ENCODE peak calls at places on chromosomes 1 and 21, in five cellular contexts. C is H9, E is neuronal stem cell, Q is H1, Y is mesenchymal stem cell. I is an unnamed sample.

GRCh38 chr1:89723863-89724262 is 90.9 kb downstream of the LRRC8C start:
- DNase-seq in C (no peak), E (no peak), Q (no peak), Y (no peak), I (no peak)

GRCh38 chr1:180175806-180176205 is 21.1 kb downstream of the QSOX1 start:
- DNase-seq in C (no peak), E (no peak), Q (no peak), Y (no peak), I (no peak)

GRCh38 chr1:8985915-8986813 is 40.1 kb downstream of the SLC2A7 start:
- DNase-seq in C (no peak), E (no peak), Q (no peak), Y (peak), I (peak)

GRCh38 chr1:86965012-86965826 is 50.8 kb downstream of the HS2ST1 start:
- DNase-seq in C (no peak), E (no peak), Q (no peak), Y (peak), I (peak)

GRCh38 chr1:110003747-110004428 is 19.3 kb downstream of the AHCYL1 start:
- DNase-seq in C (peak), E (peak), Q (no peak), Y (peak), I (peak)

GRCh38 chr21:45535341-45536081 is 6.7 kb downstream of the SLC19A1 start:
- DNase-seq in C (no peak), E (no peak), Q (no peak), Y (no peak), I (no peak)

GRCh38 chr1:155794605-155795265 is 62.3 kb downstream of the GON4L start:
- DNase-seq in C (no peak), E (no peak), Q (no peak), Y (peak), I (no peak)

GRCh38 chr1:12176298-12177118 is 9.7 kb downstream of the TNFRSF1B start:
- DNase-seq in C (no peak), E (no peak), Q (no peak), Y (no peak), I (no peak)

GRCh38 chr1:7574121-7575040 is 196.7 kb upstream of the VAMP3 start:
- DNase-seq in C (no peak), E (no peak), Q (no peak), Y (no peak), I (no peak)

GRCh38 chr1:215932558-215932957 is 365.5 kb downstream of the KCTD3 start:
- DNase-seq in C (no peak), E (no peak), Q (no peak), Y (no peak), I (no peak)

GRCh38 chr1:215923129-215923824 is 356.2 kb downstream of the KCTD3 start:
- DNase-seq in C (no peak), E (no peak), Q (no peak), Y (peak), I (peak)

GRCh38 chr1:215926670-215927069 is 359.6 kb downstream of the KCTD3 start:
- DNase-seq in C (no peak), E (no peak), Q (no peak), Y (no peak), I (no peak)
- H4K91ac ChIP-seq in C (no peak), E (no peak), Q (no peak), Y (no peak), I (no peak)

GRCh38 chr1:193542668-193543067 is 356.3 kb upstream of the B3GALT2 start:
- DNase-seq in C (no peak), E (no peak), Q (no peak), Y (peak), I (peak)
- H3K14ac ChIP-seq in C (no peak), E (no peak), Q (no peak), Y (no peak), I (no peak)

DNA sequence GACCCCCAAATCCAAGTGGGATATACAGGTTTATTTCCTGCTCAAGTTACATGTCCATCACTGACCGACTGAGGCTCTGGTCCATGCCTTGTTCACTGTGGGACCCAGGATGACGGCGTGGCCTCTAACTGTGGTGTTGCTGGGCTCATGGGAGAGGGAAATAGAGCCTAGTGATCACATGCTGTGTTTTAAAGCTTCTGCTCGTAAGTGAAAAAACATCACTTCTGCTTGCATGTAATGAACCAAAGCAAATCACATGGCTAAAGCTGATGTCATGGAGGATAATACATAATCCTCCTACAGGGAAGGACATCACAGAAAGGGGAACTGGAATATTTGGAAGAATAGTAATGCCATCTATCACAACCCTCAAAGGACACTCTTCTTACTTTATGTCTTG is 107.6 kb downstream of the FASLG start:
- DNase-seq in C (no peak), E (no peak), Q (no peak), Y (no peak), I (no peak)
- H2BK12ac ChIP-seq in C (no peak), E (no peak), Q (no peak), Y (no peak), I (no peak)

GRCh38 chr1:162626089-162626488 is 6.2 kb upstream of the DDR2 start:
- DNase-seq in C (no peak), E (no peak), Q (no peak), Y (no peak), I (no peak)
- H4K91ac ChIP-seq in C (no peak), E (no peak), Q (no peak), Y (no peak), I (no peak)

GRCh38 chr1:67572594-67573221 is 112.3 kb upstream of the GADD45A start:
- DNase-seq in C (no peak), E (no peak), Q (no peak), Y (no peak), I (peak)
- H3K14ac ChIP-seq in C (no peak), E (no peak), Q (no peak), Y (peak), I (peak)

GRCh38 chr21:35607406-35607805 is 452.9 kb downstream of the SETD4 start:
- DNase-seq in C (no peak), E (no peak), Q (no peak), Y (no peak), I (no peak)
- H2BK12ac ChIP-seq in C (no peak), E (no peak), Q (no peak), Y (no peak), I (no peak)

DNA sequence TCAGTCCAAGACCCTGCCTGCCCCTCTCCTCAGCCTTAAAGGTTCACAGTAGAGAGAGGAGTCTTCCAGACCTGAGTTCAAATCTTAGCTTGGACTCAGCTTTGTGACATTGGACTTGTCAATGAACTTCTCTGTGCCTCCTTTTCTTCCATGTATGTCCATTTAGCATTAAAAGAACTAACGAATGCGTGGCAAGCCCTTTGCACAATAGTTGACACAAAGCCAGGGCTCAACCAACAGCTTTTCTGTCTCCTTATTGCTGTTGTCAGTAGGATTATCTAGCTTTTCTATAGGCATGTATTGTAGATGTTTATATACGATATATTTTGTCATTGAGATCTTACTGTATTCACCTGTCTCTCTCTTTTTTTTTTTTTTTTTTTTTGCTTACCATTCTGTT is 450.8 kb downstream of the PTPRU start:
- DNase-seq in C (no peak), E (no peak), Q (no peak), Y (no peak), I (no peak)
- H4K91ac ChIP-seq in C (no peak), E (no peak), Q (no peak), Y (no peak), I (no peak)

DNA sequence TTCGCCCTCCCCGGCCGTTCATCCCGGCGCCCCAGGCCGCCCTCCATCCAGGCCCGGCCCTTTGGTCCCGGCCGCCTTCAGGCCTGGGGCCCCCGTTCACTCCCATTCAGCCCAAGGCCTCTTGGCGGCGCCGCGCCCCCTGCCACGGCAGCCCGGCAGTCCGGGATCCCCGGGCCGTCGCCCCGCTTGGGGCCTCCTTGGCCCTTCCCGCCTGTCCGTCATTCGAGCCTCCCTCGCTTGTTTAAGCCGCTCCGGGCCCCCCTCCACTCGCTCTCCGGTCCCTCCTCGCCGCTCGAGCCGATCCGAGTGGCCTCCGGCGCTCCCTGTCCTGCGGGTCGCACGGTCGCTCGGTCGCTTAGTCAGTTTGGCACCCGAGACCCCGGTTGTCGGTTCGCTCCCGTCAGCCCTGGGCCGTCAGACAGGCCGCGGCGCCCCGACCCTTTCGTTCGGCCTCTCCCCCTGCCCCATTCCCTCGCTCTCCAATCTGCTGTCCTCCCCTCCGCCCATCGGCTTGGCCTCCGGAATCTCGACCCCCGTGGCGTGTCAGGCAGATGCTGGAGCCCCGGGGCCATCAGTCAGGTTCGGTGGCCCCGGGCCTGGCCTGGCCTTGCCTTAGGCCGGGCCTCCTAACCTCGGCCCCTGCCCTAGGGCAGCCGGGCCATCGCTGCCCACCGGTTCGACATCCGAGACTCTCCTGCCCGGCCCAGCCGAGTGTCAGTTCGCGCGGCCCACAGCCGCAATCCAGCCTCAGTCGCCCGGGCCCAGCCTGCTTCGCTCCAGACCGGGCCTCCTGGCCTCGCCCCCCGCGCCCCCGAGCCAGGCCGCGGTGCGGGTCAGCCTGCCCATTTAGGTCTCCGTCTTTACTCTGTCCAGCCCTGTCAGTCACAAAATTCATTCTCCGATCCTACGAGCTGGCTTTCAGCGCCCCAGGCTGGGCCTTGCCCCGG is 1.1 kb downstream of the LRRC41 start:
- DNase-seq in C (peak), E (peak), Q (no peak), Y (peak), I (peak)
- H3K14ac ChIP-seq in C (peak), E (peak), Q (no peak), Y (peak), I (peak)

GRCh38 chr1:221605569-221605968 is 136.3 kb downstream of the DUSP10 start:
- DNase-seq in C (no peak), E (no peak), Q (no peak), Y (no peak), I (no peak)

GRCh38 chr1:221604948-221605347 is 136.9 kb downstream of the DUSP10 start:
- DNase-seq in C (no peak), E (no peak), Q (no peak), Y (no peak), I (peak)

GRCh38 chr1:221602866-221603265 is 139.0 kb downstream of the DUSP10 start:
- DNase-seq in C (no peak), E (no peak), Q (no peak), Y (no peak), I (no peak)

GRCh38 chr1:221598122-221598521 is 143.8 kb downstream of the DUSP10 start:
- DNase-seq in C (no peak), E (no peak), Q (no peak), Y (no peak), I (no peak)

GRCh38 chr1:221601166-221601565 is 140.7 kb downstream of the DUSP10 start:
- DNase-seq in C (no peak), E (no peak), Q (no peak), Y (no peak), I (no peak)
- H2BK12ac ChIP-seq in C (no peak), E (no peak), Q (no peak), Y (no peak), I (no peak)

GRCh38 chr1:172894345-172895049 is 156.2 kb downstream of the TNFSF18 start:
- DNase-seq in C (no peak), E (no peak), Q (no peak), Y (no peak), I (no peak)

GRCh38 chr1:172897738-172898137 is 153.0 kb downstream of the TNFSF18 start:
- DNase-seq in C (no peak), E (no peak), Q (no peak), Y (no peak), I (peak)

GRCh38 chr1:172895761-172896160 is 155.0 kb downstream of the TNFSF18 start:
- DNase-seq in C (no peak), E (no peak), Q (no peak), Y (no peak), I (no peak)

GRCh38 chr1:172895050-172895460 is 155.7 kb downstream of the TNFSF18 start:
- DNase-seq in C (no peak), E (no peak), Q (no peak), Y (peak), I (no peak)

GRCh38 chr1:172893146-172893841 is 157.4 kb downstream of the TNFSF18 start:
- DNase-seq in C (no peak), E (no peak), Q (no peak), Y (no peak), I (peak)
- H4K91ac ChIP-seq in C (no peak), E (no peak), Q (no peak), Y (no peak), I (no peak)

I was measured in trophoblast cell.